ENCODE peak calls at places on chromosomes 7 and 10, in four cellular contexts. M, L, R and Y are unnamed samples.

GRCh38 chr10:78964952-78965633 is 103.7 kb upstream of the ZMIZ1 start:
- DNase-seq in M (peak; percentile 26), L (peak; percentile 40), R (peak; percentile 76), Y (no peak)

GRCh38 chr10:108862691-108863350 is 1060.5 kb downstream of the XPNPEP1 start:
- DNase-seq in M (peak; percentile 37), L (no peak), R (peak; percentile 74), Y (no peak)

GRCh38 chr10:12766222-12766621 is 235.3 kb downstream of the CCDC3 start:
- DNase-seq in M (no peak), L (no peak), R (no peak), Y (no peak)

GRCh38 chr7:158070222-158070920 is 517.3 kb downstream of the PTPRN2 start:
- DNase-seq in M (no peak), L (no peak), R (no peak), Y (no peak)

GRCh38 chr10:86661161-86662025 is 6.9 kb upstream of the LDB3 start:
- DNase-seq in M (peak; percentile 48), L (no peak), R (peak; percentile 26), Y (no peak)

GRCh38 chr7:23022258-23022745 is 8.4 kb upstream of the HYCC1 start:
- DNase-seq in M (peak; percentile 84), L (no peak), R (peak; percentile 96), Y (no peak)

GRCh38 chr10:108360187-108360586 is 1195.7 kb upstream of the SORCS1 start:
- DNase-seq in M (peak; percentile 65), L (no peak), R (peak; percentile 78), Y (no peak)

GRCh38 chr10:122019414-122019975 is 30.5 kb downstream of the TACC2 start:
- DNase-seq in M (no peak), L (peak; percentile 85), R (no peak), Y (no peak)

GRCh38 chr10:100894589-100895294 is 18.0 kb upstream of the SLF2 start:
- DNase-seq in M (no peak), L (no peak), R (no peak), Y (no peak)

GRCh38 chr7:35004531-35005096 is 32.7 kb downstream of the DPY19L1 start:
- DNase-seq in M (peak; percentile 20), L (no peak), R (peak; percentile 29), Y (no peak)

GRCh38 chr10:5566606-5567005 is 41.8 kb downstream of the CALML3 start:
- DNase-seq in M (peak; percentile 67), L (no peak), R (peak; percentile 43), Y (no peak)

GRCh38 chr7:55377162-55377810 is 12.1 kb downstream of the LANCL2 start:
- DNase-seq in M (no peak), L (no peak), R (no peak), Y (no peak)

GRCh38 chr7:55381187-55381586 is 16.1 kb downstream of the LANCL2 start:
- DNase-seq in M (no peak), L (no peak), R (no peak), Y (no peak)

GRCh38 chr7:55386541-55386940 is 21.4 kb downstream of the LANCL2 start:
- DNase-seq in M (no peak), L (no peak), R (no peak), Y (no peak)

GRCh38 chr7:55381696-55382095 is 16.6 kb downstream of the LANCL2 start:
- DNase-seq in M (no peak), L (no peak), R (no peak), Y (no peak)

GRCh38 chr7:55382251-55382650 is 17.1 kb downstream of the LANCL2 start:
- DNase-seq in M (no peak), L (no peak), R (no peak), Y (no peak)
- H3K9me3 ChIP-seq in M (no peaks in the 10 kb centered on the region), L (peaks cover 5% of the 10 kb centered on the region), R (no peaks in the 10 kb centered on the region), Y (peaks cover 8% of the 10 kb centered on the region)

GRCh38 chr7:57404343-57404966 is 45.5 kb upstream of the ZNF716 start:
- DNase-seq in M (no peak), L (no peak), R (no peak), Y (no peak)
- H3K9me3 ChIP-seq in M (no peaks in the 10 kb centered on the region), L (peaks cover 34% of the 10 kb centered on the region), R (no peaks in the 10 kb centered on the region), Y (peaks cover 4% of the 10 kb centered on the region)

DNA sequence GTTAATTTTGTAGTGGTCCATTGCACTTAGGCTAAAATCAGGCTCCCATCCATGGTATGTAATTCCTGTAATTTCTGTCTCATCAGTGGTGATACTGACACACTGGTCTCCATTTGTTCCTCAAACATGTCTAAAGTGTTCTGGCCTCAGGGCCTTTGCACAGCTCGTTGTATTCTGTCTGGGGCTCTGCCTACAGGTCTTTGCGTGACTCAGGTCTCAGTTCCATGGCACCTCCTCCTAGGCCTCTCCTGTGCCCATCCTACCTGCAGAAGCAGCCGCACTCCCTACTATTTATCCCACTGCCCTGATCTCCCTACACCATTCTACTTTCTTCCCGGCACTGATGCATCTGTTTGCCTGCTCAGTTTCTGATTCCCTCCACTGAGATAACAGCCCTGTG is 173.8 kb downstream of the ITGA8 start:
- DNase-seq in M (no peak), L (no peak), R (no peak), Y (no peak)
- H3K9me3 ChIP-seq in M (no peaks in the 10 kb centered on the region), L (no peaks in the 10 kb centered on the region), R (no peaks in the 10 kb centered on the region), Y (no peaks in the 10 kb centered on the region)

GRCh38 chr7:13524076-13524475 is 465.4 kb downstream of the ETV1 start:
- DNase-seq in M (no peak), L (no peak), R (no peak), Y (no peak)

GRCh38 chr7:13518738-13519137 is 470.7 kb downstream of the ETV1 start:
- DNase-seq in M (no peak), L (no peak), R (no peak), Y (no peak)
- H3K9me3 ChIP-seq in M (no peaks in the 10 kb centered on the region), L (no peaks in the 10 kb centered on the region), R (no peaks in the 10 kb centered on the region), Y (no peaks in the 10 kb centered on the region)

GRCh38 chr10:99533496-99534455 is 1.0 kb downstream of the NKX2-3 start:
- DNase-seq in M (no peak), L (no peak), R (no peak), Y (no peak)

GRCh38 chr10:99534939-99535763 is 2.4 kb downstream of the NKX2-3 start:
- DNase-seq in M (peak; percentile 51), L (no peak), R (no peak), Y (no peak)

GRCh38 chr10:99532687-99533495 is at the start of gene NKX2-3:
- DNase-seq in M (peak; percentile 61), L (peak; percentile 36), R (peak; percentile 23), Y (no peak)

GRCh38 chr10:99535764-99536399 is 3.1 kb downstream of the NKX2-3 start:
- DNase-seq in M (no peak), L (no peak), R (no peak), Y (no peak)

GRCh38 chr10:99534456-99534938 is 1.8 kb downstream of the NKX2-3 start:
- DNase-seq in M (no peak), L (no peak), R (no peak), Y (no peak)
- H3K9me3 ChIP-seq in M (no peaks in the 10 kb centered on the region), L (no peaks in the 10 kb centered on the region), R (no peaks in the 10 kb centered on the region), Y (no peaks in the 10 kb centered on the region)

GRCh38 chr10:61244261-61244775 is 208.9 kb downstream of the TMEM26 start:
- DNase-seq in M (no peak), L (no peak), R (no peak), Y (no peak)

GRCh38 chr10:61250131-61250530 is 203.1 kb downstream of the TMEM26 start:
- DNase-seq in M (no peak), L (no peak), R (no peak), Y (no peak)

GRCh38 chr10:61251089-61251488 is 202.1 kb downstream of the TMEM26 start:
- DNase-seq in M (no peak), L (no peak), R (no peak), Y (no peak)

GRCh38 chr10:61248013-61248412 is 205.2 kb downstream of the TMEM26 start:
- DNase-seq in M (no peak), L (no peak), R (no peak), Y (no peak)
- H3K9me3 ChIP-seq in M (no peaks in the 10 kb centered on the region), L (no peaks in the 10 kb centered on the region), R (no peaks in the 10 kb centered on the region), Y (no peaks in the 10 kb centered on the region)